ENCODE peak calls at places on chromosomes 11 and 22, in six cellular contexts. E is activated T-cell treated with anti-CD3 and anti-CD28 coated beads, Interleukin-2, amount 50 U/mL, for 24 hours; G is SW480; Q is CD4-positive, alpha-beta T cell; V is H1; J is activated T-helper 9 cell treated with anti-CD3 and anti-CD28 coated beads, Interleukin-2, amount 50 U/mL, for 16 hours. X is an unnamed sample.

GRCh38 chr11:82462588-82462987 is 271.1 kb downstream of the FAM181B start:
- DNase-seq in E (no peak), V (no peak), Q (no peak), J (no peak), G (no peak), X (no peak)

GRCh38 chr22:35899736-35900135 is 128.9 kb downstream of the RBFOX2 start:
- DNase-seq in Q (no peak), V (no peak), J (no peak), G (no peak), E (no peak), X (no peak)

GRCh38 chr11:130177782-130178181 is 18.2 kb downstream of the ST14 start:
- DNase-seq in E (no peak), V (no peak), J (no peak), G (peak), Q (no peak), X (no peak)

GRCh38 chr11:64568041-64568571 is 22.9 kb upstream of the SLC22A12 start:
- DNase-seq in V (no peak), Q (no peak), G (no peak), J (no peak), E (no peak), X (no peak)

GRCh38 chr11:45347343-45347742 is 61.2 kb upstream of the SYT13 start:
- DNase-seq in V (no peak), E (no peak), J (no peak), G (no peak), Q (no peak), X (no peak)

GRCh38 chr11:11857769-11858168 is 16.0 kb downstream of the USP47 start:
- DNase-seq in E (no peak), G (no peak), Q (no peak), J (no peak), V (no peak), X (peak)

GRCh38 chr11:60750911-60751310 is 5.8 kb upstream of the MS4A15 start:
- DNase-seq in J (no peak), V (no peak), E (no peak), G (no peak), Q (no peak), X (no peak)

GRCh38 chr11:125892071-125892470 is 4.6 kb downstream of the HYLS1 start:
- DNase-seq in Q (no peak), V (no peak), G (no peak), E (no peak), J (no peak), X (no peak)

GRCh38 chr11:4826425-4826824 is 5.3 kb downstream of the OR51F2 start:
- DNase-seq in J (no peak), E (no peak), V (no peak), Q (no peak), G (peak), X (no peak)

GRCh38 chr22:27913162-27913741 is 5.8 kb downstream of the PITPNB start:
- DNase-seq in J (no peak), Q (no peak), V (no peak), G (no peak), E (no peak), X (no peak)

GRCh38 chr11:44939673-44940072 is 11.0 kb downstream of the TP53I11 start:
- DNase-seq in G (no peak), J (no peak), Q (no peak), V (no peak), E (no peak), X (no peak)

GRCh38 chr11:66969584-66970205 is 5.4 kb upstream of the C11orf86 start:
- DNase-seq in J (no peak), E (no peak), G (no peak), Q (no peak), V (no peak), X (no peak)

GRCh38 chr11:96279018-96279417 is 64.0 kb downstream of the MAML2 start:
- DNase-seq in E (no peak), J (no peak), Q (no peak), G (no peak), V (no peak), X (no peak)

GRCh38 chr11:27718853-27719574 is 18.8 kb upstream of the BDNF start:
- DNase-seq in Q (no peak), E (no peak), J (no peak), V (no peak), G (peak), X (peak)

GRCh38 chr11:61728940-61729219 is 23.6 kb upstream of the MYRF start:
- DNase-seq in J (no peak), Q (no peak), V (no peak), E (no peak), G (peak), X (peak)

GRCh38 chr11:120805960-120806555 is 217.8 kb upstream of the TBCEL start:
- DNase-seq in E (no peak), G (no peak), Q (no peak), J (no peak), V (no peak), X (no peak)

GRCh38 chr22:30606455-30607299 is at the start of gene TCN2:
- DNase-seq in J (no peak), G (peak), E (peak), V (peak), Q (peak), X (peak)

GRCh38 chr11:2261436-2262230 is 8.8 kb downstream of the ASCL2 start:
- DNase-seq in V (no peak), Q (no peak), G (no peak), E (no peak), J (no peak), X (no peak)

GRCh38 chr22:49997221-49997599 is 15.4 kb downstream of the IL17REL start:
- DNase-seq in V (no peak), J (no peak), Q (no peak), E (peak), G (no peak), X (peak)

GRCh38 chr11:44094260-44094868 is 1.1 kb upstream of the EXT2 start:
- DNase-seq in E (peak), J (peak), Q (peak), V (no peak), G (peak), X (peak)

GRCh38 chr11:95459268-95460040 is 228.5 kb upstream of the SESN3 start:
- DNase-seq in J (no peak), V (no peak), G (no peak), Q (no peak), E (no peak), X (no peak)

GRCh38 chr11:111296196-111296595 is 2.1 kb upstream of the POU2AF3 start:
- DNase-seq in E (no peak), J (no peak), Q (no peak), V (no peak), G (no peak), X (no peak)

GRCh38 chr11:14607713-14608112 is 35.9 kb upstream of the PDE3B start:
- DNase-seq in V (no peak), J (no peak), E (no peak), G (no peak), Q (no peak), X (no peak)

X was measured in Calu3.